ENCODE peak calls at places on chromosome X, in eight cellular contexts. T is tibial artery; J is lung; Q is CD8-positive, alpha-beta memory T cell; P is testis; Y is SK-N-MC; Z is A549; K is WERI-Rb-1. G is an unnamed sample.
A peak's percentile ranks its signal among the peaks of the same experiment; 100 is the strongest.

GRCh38 chrX:148135738-148136137 is 154.6 kb downstream of the FMR1NB start:
- DNase-seq in K (no peak), Q (no peak), J (no peak), Z (no peak), P (no peak), T (no peak), Y (no peak), G (no peak)

GRCh38 chrX:110407910-110408545 is 49.4 kb downstream of the RTL9 start:
- DNase-seq in Z (peak; percentile 62), Y (no peak), J (peak; percentile 62), T (no peak), K (peak; percentile 53), Q (peak; percentile 50), P (peak; percentile 70), G (no peak)

GRCh38 chrX:153214934-153215333 is 35.9 kb downstream of the MAGEA1 start:
- DNase-seq in J (no peak), T (no peak), P (no peak), Y (no peak), Z (no peak), Q (no peak), K (no peak), G (no peak)

GRCh38 chrX:119155416-119156035 is 27.9 kb upstream of the KIAA1210 start:
- DNase-seq in T (no peak), Q (no peak), K (no peak), J (no peak), Z (peak; percentile 47), P (no peak), Y (no peak), G (no peak)

GRCh38 chrX:132501606-132502005 is 12.8 kb upstream of the MBNL3 start:
- DNase-seq in J (no peak), Z (no peak), T (no peak), K (no peak), Q (no peak), Y (no peak), P (no peak), G (no peak)

GRCh38 chrX:46327229-46328081 is 217.8 kb downstream of the ZNF674 start:
- DNase-seq in Q (no peak), J (peak; percentile 57), Y (no peak), K (no peak), P (peak; percentile 32), T (no peak), Z (peak; percentile 96), G (no peak)

GRCh38 chrX:104310084-104310483 is 55.4 kb upstream of the ESX1 start:
- DNase-seq in T (no peak), Q (no peak), J (no peak), P (no peak), Y (no peak), K (no peak), Z (peak; percentile 37), G (no peak)

GRCh38 chrX:2931155-2931554 is 2.0 kb upstream of the ARSD start:
- DNase-seq in K (no peak), Q (no peak), J (no peak), Z (no peak), Y (no peak), P (no peak), T (no peak), G (no peak)

GRCh38 chrX:13377537-13377936 is 57.7 kb upstream of the ATXN3L start:
- DNase-seq in J (no peak), T (no peak), Q (no peak), K (peak; percentile 97), Z (no peak), P (no peak), Y (no peak), G (no peak)

GRCh38 chrX:4320436-4320947 is 607.0 kb upstream of the PRKX start:
- DNase-seq in P (no peak), Z (no peak), J (no peak), Y (no peak), K (no peak), T (no peak), Q (no peak), G (no peak)

GRCh38 chrX:70454441-70455365 is 10.1 kb downstream of the DLG3 start:
- DNase-seq in Y (peak; percentile 24), J (peak; percentile 82), P (peak; percentile 66), K (peak; percentile 93), Q (peak; percentile 86), Z (peak; percentile 50), T (peak; percentile 51), G (no peak)

GRCh38 chrX:19889582-19890342 is 2.4 kb upstream of the SH3KBP1 start:
- DNase-seq in J (no peak), T (no peak), P (peak; percentile 51), Q (peak; percentile 75), Y (no peak), Z (peak; percentile 84), K (peak; percentile 32), G (no peak)

GRCh38 chrX:110145854-110146253 is 142.9 kb downstream of the TMEM164 start:
- DNase-seq in Y (no peak), K (no peak), Q (no peak), T (peak; percentile 23), J (no peak), Z (peak; percentile 36), P (peak; percentile 17), G (no peak)

DNA sequence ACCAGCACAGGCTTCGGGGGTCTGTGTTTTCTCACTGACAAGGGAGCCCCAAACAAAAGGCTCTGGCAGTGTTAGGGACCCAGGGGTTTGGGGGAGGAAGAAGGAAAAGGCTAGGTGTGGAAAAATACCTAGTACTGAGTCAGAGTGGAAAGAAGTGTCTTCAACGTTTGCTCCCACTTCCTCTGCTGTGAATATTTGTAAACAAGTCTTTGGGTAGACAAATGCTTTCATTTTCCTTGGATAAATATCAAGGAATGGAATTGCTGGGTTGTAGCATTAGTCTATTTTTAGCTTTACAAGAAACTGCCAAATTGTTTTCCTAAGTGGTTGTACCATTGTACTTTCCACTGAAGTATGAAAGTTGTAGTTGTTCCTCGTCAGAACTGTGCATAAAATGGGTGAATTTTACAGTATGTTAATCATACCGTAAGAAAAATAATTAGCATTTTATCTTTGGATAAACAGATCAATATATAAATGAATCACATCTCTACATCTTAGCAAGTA is 17.4 kb downstream of the COL4A5 start:
- DNase-seq in Z (no peak), P (no peak), T (no peak), Q (no peak), Y (no peak), K (no peak), J (no peak), G (no peak)
- H3K27ac ChIP-seq in Z (peak overlapping the region; percentile 79), P (no peak overlapping the region), T (peak overlapping the region; percentile 22), Q (no peak overlapping the region), Y (no peak overlapping the region), K (no peak overlapping the region), J (no peak overlapping the region), G (no peak overlapping the region)

GRCh38 chrX:54745676-54746075 is 52.4 kb downstream of the ITIH6 start:
- DNase-seq in T (no peak), Q (no peak), Z (no peak), P (no peak), Y (no peak), K (no peak), J (no peak), G (no peak)

GRCh38 chrX:54747713-54748393 is 50.2 kb downstream of the ITIH6 start:
- DNase-seq in K (no peak), T (no peak), J (no peak), Z (no peak), Y (no peak), P (no peak), Q (no peak), G (no peak)

GRCh38 chrX:54748626-54749025 is 49.4 kb downstream of the ITIH6 start:
- DNase-seq in Z (no peak), T (no peak), Y (no peak), P (no peak), K (no peak), Q (no peak), J (no peak), G (no peak)

DNA sequence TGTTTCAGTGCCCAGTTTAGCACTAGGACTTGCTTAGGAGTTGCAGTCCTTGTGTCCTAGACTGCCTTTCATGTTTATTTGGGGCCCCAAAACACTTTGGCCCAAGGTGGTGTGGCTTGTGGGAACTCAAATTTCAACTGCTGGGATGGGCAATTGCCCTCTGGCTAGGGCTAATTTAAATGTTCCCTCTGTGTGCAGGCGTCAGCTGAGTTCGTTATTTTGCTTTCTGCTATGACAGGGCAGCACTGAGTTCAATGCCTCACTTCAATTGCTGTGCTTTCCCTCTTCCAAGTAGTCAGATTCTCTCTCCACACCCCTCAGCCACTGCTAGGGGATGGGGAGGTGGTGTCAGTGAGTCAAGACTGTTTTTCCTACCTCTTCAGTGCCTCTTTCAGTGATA is 51.1 kb downstream of the ITIH6 start:
- DNase-seq in J (no peak), K (no peak), Y (no peak), P (no peak), Z (no peak), Q (no peak), T (no peak), G (no peak)
- H3K27ac ChIP-seq in J (no peak overlapping the region), K (no peak overlapping the region), Y (no peak overlapping the region), P (no peak overlapping the region), Z (no peak overlapping the region), Q (no peak overlapping the region), T (no peak overlapping the region), G (no peak overlapping the region)

DNA sequence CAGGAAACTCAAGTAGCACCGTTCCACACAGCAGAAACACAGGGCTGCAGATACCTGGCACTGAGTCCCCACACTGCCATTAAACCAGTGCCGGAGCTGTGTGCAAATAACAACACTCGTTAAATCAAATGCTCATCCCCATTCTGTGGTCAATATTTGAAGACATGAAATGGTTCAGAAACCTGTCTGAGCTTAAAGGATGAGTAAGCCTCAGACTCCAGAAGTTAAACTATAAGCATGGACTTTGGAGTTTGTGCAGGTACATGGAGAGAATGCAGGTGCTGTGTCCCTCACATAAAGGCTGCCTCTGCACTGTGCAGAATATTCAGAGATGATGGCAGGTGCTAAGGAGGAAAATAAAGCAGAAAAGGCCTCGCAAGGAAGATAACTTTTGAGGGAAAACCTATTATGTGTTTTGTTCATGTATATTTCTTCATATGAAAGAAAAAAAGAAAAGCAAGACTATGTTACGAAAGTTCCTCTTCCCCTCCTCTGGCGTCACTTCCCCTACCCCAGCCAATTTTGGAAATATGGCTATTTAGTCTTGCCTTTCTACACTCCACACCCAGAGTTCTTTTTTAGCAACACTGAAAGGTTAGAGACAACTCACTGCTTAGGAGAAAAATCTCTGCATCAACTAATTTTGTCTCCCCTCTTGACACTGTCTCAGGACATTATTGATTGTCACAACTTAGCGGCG is 4.6 kb downstream of the MPP1 start:
- DNase-seq in J (no peak), Q (no peak), K (no peak), Y (no peak), Z (no peak), P (no peak), T (no peak), G (no peak)
- H3K27ac ChIP-seq in J (peak overlapping the region; percentile 9), Q (peak overlapping the region; percentile 78), K (no peak overlapping the region), Y (no peak overlapping the region), Z (peak overlapping the region; percentile 83), P (no peak overlapping the region), T (no peak overlapping the region), G (no peak overlapping the region)

DNA sequence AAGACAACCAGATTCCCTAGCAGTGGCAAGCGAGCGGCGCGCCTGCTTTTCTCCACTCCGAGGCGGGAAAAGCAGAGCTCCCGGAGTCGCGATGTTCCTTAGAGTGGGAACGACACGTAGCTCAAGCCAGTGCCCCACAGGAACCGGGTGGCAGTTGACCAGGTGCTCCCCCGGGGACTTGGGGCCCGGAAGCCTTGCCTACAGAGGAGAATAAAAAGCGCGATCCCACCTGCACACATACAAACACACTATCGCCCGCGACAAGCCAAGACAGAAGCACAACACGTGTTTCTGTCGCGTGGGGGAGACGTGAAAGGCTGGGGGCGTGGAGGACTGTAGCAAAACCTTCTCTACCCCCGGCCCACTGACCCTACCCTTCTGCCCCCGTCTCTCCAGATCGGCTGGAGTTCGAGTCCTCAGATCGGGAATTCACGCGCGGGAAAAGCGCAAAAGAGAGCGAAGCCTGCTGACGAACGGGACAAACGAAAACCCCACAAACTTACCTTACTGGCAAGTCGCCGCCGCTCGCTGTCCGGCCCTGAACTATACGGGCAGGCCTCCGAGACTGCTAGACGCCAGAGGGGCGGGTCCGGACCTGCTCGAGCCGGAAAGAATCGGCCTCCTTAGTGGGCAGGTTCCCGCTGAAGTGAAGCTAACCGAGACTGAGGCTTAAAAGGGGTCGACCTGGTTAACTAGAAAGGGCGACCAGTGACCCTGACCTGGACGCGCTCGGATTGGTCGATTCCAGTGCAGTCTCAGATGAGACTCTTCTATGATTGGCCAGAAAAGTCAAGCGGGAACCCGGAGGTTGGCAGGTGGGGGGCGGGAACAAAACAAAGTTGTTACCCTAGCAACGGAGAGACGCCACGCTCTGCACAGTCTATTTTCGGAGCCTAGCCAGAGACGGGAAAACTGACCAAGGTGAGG is at the start of the genes DNAAF6 and NUP62CL:
- DNase-seq in Y (no peak), T (peak; percentile 24), P (peak; percentile 87), K (peak; percentile 76), Z (peak; percentile 89), J (peak; percentile 81), Q (peak; percentile 79), G (no peak)
- H3K27ac ChIP-seq in Y (no peak within 1 kb of the TSS), T (no peak within 1 kb of the TSS), P (no peak within 1 kb of the TSS), K (no peak within 1 kb of the TSS), Z (peak within 1 kb of the TSS; percentile 76), J (no peak within 1 kb of the TSS), Q (peak within 1 kb of the TSS; percentile 51), G (no peak within 1 kb of the TSS)